ENCODE peak calls at places on chromosomes 5 and 9, in five cellular contexts. One of them, this sample, is unnamed.

GRCh38 chr5:14557840-14558239 is 23.8 kb upstream of the OTULINL start:
- DNase-seq in endothelial cell: no peak
- DNase-seq in WTC11: no peak
- DNase-seq in cardiac fibroblast: no peak
- DNase-seq in spleen: no peak
- DNase-seq in this sample: no peak

GRCh38 chr9:134604834-134605233 is 36.8 kb upstream of the COL5A1 start:
- DNase-seq in endothelial cell: peak
- DNase-seq in WTC11: no peak
- DNase-seq in cardiac fibroblast: no peak
- DNase-seq in spleen: no peak
- DNase-seq in this sample: no peak

GRCh38 chr9:1966725-1967366 is 48.3 kb upstream of the SMARCA2 start:
- DNase-seq in endothelial cell: no peak
- DNase-seq in WTC11: no peak
- DNase-seq in cardiac fibroblast: no peak
- DNase-seq in spleen: no peak
- DNase-seq in this sample: no peak

GRCh38 chr5:124519396-124519795 is 227.0 kb downstream of the ZNF608 start:
- DNase-seq in endothelial cell: no peak
- DNase-seq in WTC11: no peak
- DNase-seq in cardiac fibroblast: peak
- DNase-seq in spleen: no peak
- DNase-seq in this sample: no peak

GRCh38 chr5:127206320-127207113 is 84.1 kb upstream of the MEGF10 start:
- DNase-seq in endothelial cell: no peak
- DNase-seq in WTC11: no peak
- DNase-seq in cardiac fibroblast: peak
- DNase-seq in spleen: no peak
- DNase-seq in this sample: no peak

GRCh38 chr5:1324301-1324700 is 20.6 kb downstream of the CLPTM1L start:
- DNase-seq in endothelial cell: no peak
- DNase-seq in WTC11: no peak
- DNase-seq in cardiac fibroblast: no peak
- DNase-seq in spleen: peak
- DNase-seq in this sample: no peak

GRCh38 chr5:118224546-118224945 is 763.8 kb downstream of the DTWD2 start:
- DNase-seq in endothelial cell: no peak
- DNase-seq in WTC11: no peak
- DNase-seq in cardiac fibroblast: peak
- DNase-seq in spleen: no peak
- DNase-seq in this sample: no peak

GRCh38 chr9:109733690-109734089 is 46.3 kb upstream of the PALM2AKAP2 start:
- DNase-seq in endothelial cell: no peak
- DNase-seq in WTC11: no peak
- DNase-seq in cardiac fibroblast: peak
- DNase-seq in spleen: no peak
- DNase-seq in this sample: no peak

GRCh38 chr5:165616550-165617430 is 2111.4 kb downstream of the MAT2B start:
- DNase-seq in endothelial cell: no peak
- DNase-seq in WTC11: peak
- DNase-seq in cardiac fibroblast: no peak
- DNase-seq in spleen: no peak
- DNase-seq in this sample: no peak

GRCh38 chr9:93108301-93109041 is 12.5 kb downstream of the CARD19 start:
- DNase-seq in endothelial cell: no peak
- DNase-seq in WTC11: no peak
- DNase-seq in cardiac fibroblast: no peak
- DNase-seq in spleen: peak
- DNase-seq in this sample: no peak

GRCh38 chr5:10214036-10214435 is 35.7 kb downstream of the ATPSCKMT start:
- DNase-seq in endothelial cell: no peak
- DNase-seq in WTC11: no peak
- DNase-seq in cardiac fibroblast: no peak
- DNase-seq in spleen: no peak
- DNase-seq in this sample: no peak

GRCh38 chr5:132066871-132067270 is 6.4 kb downstream of the IL3 start:
- DNase-seq in endothelial cell: no peak
- DNase-seq in WTC11: no peak
- DNase-seq in cardiac fibroblast: no peak
- DNase-seq in spleen: peak
- DNase-seq in this sample: no peak

DNA sequence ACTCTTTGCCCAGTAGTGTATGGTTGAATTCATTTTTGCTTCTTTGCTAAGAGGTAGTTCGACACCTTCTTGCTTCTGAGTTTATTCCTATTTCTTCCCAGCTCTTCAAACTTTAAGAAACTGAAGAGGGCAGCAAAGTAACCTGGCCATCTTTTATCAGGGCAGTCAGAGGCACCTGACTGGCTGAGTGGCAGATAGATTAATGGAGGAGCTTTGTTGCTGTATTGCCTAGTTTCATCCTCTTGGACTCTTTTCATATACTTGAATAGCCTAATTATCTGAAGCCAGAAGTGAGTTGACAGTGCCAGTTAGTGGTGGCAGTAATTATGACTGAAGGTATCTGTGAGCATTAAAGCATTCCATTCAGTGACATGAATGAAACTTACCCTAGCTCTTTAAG is 82.5 kb downstream of the UHRF2 start:
- DNase-seq in endothelial cell: no peak
- DNase-seq in WTC11: no peak
- DNase-seq in cardiac fibroblast: no peak
- DNase-seq in spleen: no peak
- DNase-seq in this sample: no peak
- TF ChIP-seq CTCF in endothelial cell: no peak
- TF ChIP-seq CTCF in WTC11: no peak
- TF ChIP-seq CTCF in cardiac fibroblast: no peak
- TF ChIP-seq CTCF in spleen: no peak
- TF ChIP-seq CTCF in this sample: no peak

DNA sequence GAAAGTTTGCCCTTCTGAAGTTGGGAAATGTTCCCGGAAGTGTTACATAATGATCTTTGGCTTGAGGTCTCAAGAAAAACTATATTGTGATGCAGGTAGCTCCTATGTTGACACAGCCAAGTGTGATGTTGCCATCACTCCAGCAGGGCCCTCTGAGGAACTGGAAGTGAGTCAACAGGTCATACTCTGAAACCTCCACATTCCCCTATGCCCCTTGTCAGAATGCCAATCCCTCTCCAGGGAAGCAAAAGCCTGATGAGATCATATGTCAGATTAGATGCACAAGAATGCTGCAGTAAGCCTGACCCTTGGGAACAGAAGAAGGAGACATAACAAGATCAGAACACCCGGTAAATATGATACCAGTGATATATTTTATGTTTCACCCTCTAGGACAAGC is 66.8 kb upstream of the ITGA2 start:
- DNase-seq in endothelial cell: no peak
- DNase-seq in WTC11: no peak
- DNase-seq in cardiac fibroblast: peak
- DNase-seq in spleen: no peak
- DNase-seq in this sample: no peak
- TF ChIP-seq CTCF in endothelial cell: no peak
- TF ChIP-seq CTCF in WTC11: no peak
- TF ChIP-seq CTCF in cardiac fibroblast: no peak
- TF ChIP-seq CTCF in spleen: no peak
- TF ChIP-seq CTCF in this sample: no peak

GRCh38 chr9:80500300-80500699 is 928.5 kb downstream of the TLE4 start:
- DNase-seq in endothelial cell: no peak
- DNase-seq in WTC11: no peak
- DNase-seq in cardiac fibroblast: no peak
- DNase-seq in spleen: no peak
- DNase-seq in this sample: no peak
- TF ChIP-seq CTCF in endothelial cell: no peak
- TF ChIP-seq CTCF in WTC11: no peak
- TF ChIP-seq CTCF in cardiac fibroblast: no peak
- TF ChIP-seq CTCF in spleen: no peak
- TF ChIP-seq CTCF in this sample: no peak

GRCh38 chr9:19036611-19037010 is 3.6 kb upstream of the SAXO1 start:
- DNase-seq in endothelial cell: no peak
- DNase-seq in WTC11: no peak
- DNase-seq in cardiac fibroblast: no peak
- DNase-seq in spleen: no peak
- DNase-seq in this sample: no peak
- TF ChIP-seq CTCF in endothelial cell: no peak
- TF ChIP-seq CTCF in WTC11: no peak
- TF ChIP-seq CTCF in cardiac fibroblast: peak
- TF ChIP-seq CTCF in spleen: no peak
- TF ChIP-seq CTCF in this sample: no peak

GRCh38 chr9:105148328-105149006 is 96.0 kb upstream of the SLC44A1 start:
- DNase-seq in endothelial cell: peak
- DNase-seq in WTC11: peak
- DNase-seq in cardiac fibroblast: no peak
- DNase-seq in spleen: no peak
- DNase-seq in this sample: no peak
- TF ChIP-seq CTCF in endothelial cell: no peak
- TF ChIP-seq CTCF in WTC11: no peak
- TF ChIP-seq CTCF in cardiac fibroblast: peak
- TF ChIP-seq CTCF in spleen: no peak
- TF ChIP-seq CTCF in this sample: no peak

GRCh38 chr9:14478175-14479165 is 164.5 kb upstream of the NFIB start:
- DNase-seq in endothelial cell: no peak
- DNase-seq in WTC11: no peak
- DNase-seq in cardiac fibroblast: peak
- DNase-seq in spleen: no peak
- DNase-seq in this sample: no peak
- TF ChIP-seq CTCF in endothelial cell: no peak
- TF ChIP-seq CTCF in WTC11: no peak
- TF ChIP-seq CTCF in cardiac fibroblast: no peak
- TF ChIP-seq CTCF in spleen: no peak
- TF ChIP-seq CTCF in this sample: no peak

DNA sequence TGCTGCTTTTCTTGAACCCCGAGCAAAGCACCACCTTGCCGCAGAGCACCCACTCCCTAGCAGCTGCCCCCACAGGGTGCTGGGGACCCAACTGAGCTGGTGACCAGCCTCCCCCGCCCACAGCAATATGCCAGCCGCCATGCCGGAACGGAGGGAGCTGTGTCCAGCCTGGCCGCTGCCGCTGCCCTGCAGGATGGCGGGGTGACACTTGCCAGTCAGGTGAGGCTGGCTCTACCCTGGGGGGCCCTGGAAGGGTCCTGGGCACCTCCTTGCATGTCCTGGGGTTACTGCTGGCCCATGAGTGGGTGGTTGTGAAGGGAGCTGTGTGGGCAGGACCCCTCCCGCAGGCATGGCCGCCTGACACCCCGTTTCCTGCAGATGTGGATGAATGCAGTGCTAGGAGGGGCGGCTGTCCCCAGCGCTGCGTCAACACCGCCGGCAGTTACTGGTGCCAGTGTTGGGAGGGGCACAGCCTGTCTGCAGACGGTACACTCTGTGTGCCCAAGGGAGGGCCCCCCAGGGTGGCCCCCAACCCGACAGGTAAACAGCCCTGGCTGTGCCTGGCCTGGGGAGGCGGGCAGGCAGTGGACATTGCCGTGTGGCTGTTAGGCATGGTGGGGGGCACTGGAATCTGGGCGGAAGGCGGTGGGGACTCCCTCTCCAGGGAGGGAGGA is 7.2 kb downstream of the EGFL7 start:
- DNase-seq in endothelial cell: no peak
- DNase-seq in WTC11: no peak
- DNase-seq in cardiac fibroblast: no peak
- DNase-seq in spleen: no peak
- DNase-seq in this sample: no peak
- TF ChIP-seq CTCF in endothelial cell: no peak
- TF ChIP-seq CTCF in WTC11: no peak
- TF ChIP-seq CTCF in cardiac fibroblast: no peak
- TF ChIP-seq CTCF in spleen: no peak
- TF ChIP-seq CTCF in this sample: no peak

DNA sequence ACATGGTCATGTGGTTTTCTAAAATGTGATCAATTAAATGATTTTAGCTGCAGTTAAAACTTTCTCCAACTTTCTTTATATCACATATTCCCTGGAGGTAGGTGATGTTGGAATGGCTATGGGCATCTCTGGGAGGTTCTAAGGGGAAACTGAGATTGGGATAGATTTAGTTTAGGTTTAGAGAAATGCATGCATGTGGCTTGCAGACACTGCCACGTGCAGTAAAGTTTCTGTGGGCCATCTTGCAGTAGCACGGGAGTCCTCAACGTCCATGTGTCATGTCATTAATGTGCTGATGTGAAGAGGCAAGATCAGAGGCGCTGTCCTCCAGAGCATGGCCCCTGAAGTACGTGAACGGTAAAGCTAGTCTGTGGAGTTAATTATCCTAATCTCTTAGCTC is 532.7 kb downstream of the SEMA5A start:
- DNase-seq in endothelial cell: no peak
- DNase-seq in WTC11: no peak
- DNase-seq in cardiac fibroblast: no peak
- DNase-seq in spleen: no peak
- DNase-seq in this sample: no peak
- TF ChIP-seq CTCF in endothelial cell: no peak
- TF ChIP-seq CTCF in WTC11: no peak
- TF ChIP-seq CTCF in cardiac fibroblast: no peak
- TF ChIP-seq CTCF in spleen: no peak
- TF ChIP-seq CTCF in this sample: no peak

GRCh38 chr5:141269195-141269594 is 24.0 kb downstream of the PCDHB15 start:
- DNase-seq in endothelial cell: no peak
- DNase-seq in WTC11: no peak
- DNase-seq in cardiac fibroblast: no peak
- DNase-seq in spleen: no peak
- DNase-seq in this sample: no peak
- TF ChIP-seq CTCF in endothelial cell: no peak
- TF ChIP-seq CTCF in WTC11: no peak
- TF ChIP-seq CTCF in cardiac fibroblast: no peak
- TF ChIP-seq CTCF in spleen: no peak
- TF ChIP-seq CTCF in this sample: no peak